ENCODE peak calls at places on chromosome 10, in seven cellular contexts. X is GM20000; H is stimulated activated CD4-positive, alpha-beta T cell treated with anti-CD3 and anti-CD28 coated beads, Interleukin-12 subunit alpha, Interleukin-12 subunit beta, amount 100 ng/mL, for 48 hours; N is NCI-H82; Q is A172; K is osteoblast; T is neural progenitor cell. C is an unnamed sample.

GRCh38 chr10:104450954-104451353 is 97.3 kb downstream of the CFAP58 start:
- DNase-seq in T (no peak), N (no peak), H (no peak), Q (no peak), X (no peak), K (no peak), C (no peak)

GRCh38 chr10:101839421-101840063 is 4.1 kb downstream of the KCNIP2 start:
- DNase-seq in T (peak), H (peak), K (peak), X (peak), Q (no peak), N (peak), C (no peak)

GRCh38 chr10:16777473-16778370 is 39.5 kb downstream of the RSU1 start:
- DNase-seq in T (peak), Q (peak), H (no peak), X (peak), N (peak), K (peak), C (peak)

GRCh38 chr10:23037561-23037960 is 57.8 kb upstream of the MSRB2 start:
- DNase-seq in N (no peak), K (no peak), T (peak), H (no peak), Q (no peak), X (no peak), C (no peak)

GRCh38 chr10:6737758-6738463 is 157.8 kb upstream of the PRKCQ start:
- DNase-seq in N (no peak), X (no peak), Q (peak), T (no peak), H (no peak), K (no peak), C (peak)

GRCh38 chr10:49187950-49188761 is at the start of gene TMEM273:
- DNase-seq in K (no peak), N (no peak), T (peak), Q (no peak), H (no peak), X (peak), C (no peak)

GRCh38 chr10:50613150-50613549 is 10.6 kb downstream of the SGMS1 start:
- DNase-seq in N (no peak), T (no peak), H (no peak), X (peak), K (no peak), Q (no peak), C (no peak)

GRCh38 chr10:4488924-4489323 is 337.1 kb upstream of the AKR1E2 start:
- DNase-seq in K (no peak), X (no peak), H (no peak), T (no peak), Q (no peak), N (no peak), C (no peak)

GRCh38 chr10:70578371-70578947 is 24.1 kb downstream of the PRF1 start:
- DNase-seq in T (no peak), H (peak), N (no peak), X (peak), Q (peak), K (peak), C (peak)

GRCh38 chr10:70190581-70190980 is 20.3 kb upstream of the SAR1A start:
- DNase-seq in X (no peak), K (peak), N (no peak), Q (no peak), T (no peak), H (no peak), C (no peak)

GRCh38 chr10:30988831-30989458 is 42.7 kb downstream of the ZNF438 start:
- DNase-seq in T (no peak), X (no peak), N (no peak), K (no peak), Q (no peak), H (no peak), C (no peak)

GRCh38 chr10:102141583-102142107 is 8.8 kb downstream of the PPRC1 start:
- DNase-seq in H (no peak), T (no peak), Q (no peak), N (no peak), K (peak), X (no peak), C (no peak)

GRCh38 chr10:49105076-49105475 is 10.2 kb downstream of the VSTM4 start:
- DNase-seq in K (no peak), Q (no peak), X (no peak), N (no peak), T (no peak), H (no peak), C (no peak)

GRCh38 chr10:124701881-124702656 is 42.1 kb downstream of the FAM53B start:
- DNase-seq in T (no peak), X (no peak), Q (no peak), N (no peak), K (peak), H (no peak), C (no peak)

GRCh38 chr10:6204341-6205191 is 1.8 kb downstream of the PFKFB3 start:
- DNase-seq in H (no peak), Q (peak), X (peak), K (peak), N (peak), T (peak), C (peak)

GRCh38 chr10:69318997-69319727 is 40.9 kb downstream of the HK1 start:
- DNase-seq in Q (peak), K (peak), X (peak), H (peak), T (peak), N (peak), C (peak)

GRCh38 chr10:24806262-24806661 is 82.6 kb upstream of the ARHGAP21 start:
- DNase-seq in K (no peak), N (no peak), Q (no peak), H (no peak), T (no peak), X (no peak), C (no peak)

GRCh38 chr10:95429639-95430038 is 131.5 kb downstream of the SORBS1 start:
- DNase-seq in T (no peak), N (no peak), Q (no peak), X (no peak), H (no peak), K (no peak), C (no peak)

GRCh38 chr10:3068968-3069737 is 1.8 kb downstream of the PFKP start:
- DNase-seq in N (peak), K (peak), X (peak), T (peak), H (no peak), Q (no peak), C (no peak)

GRCh38 chr10:92420554-92421275 is 129.7 kb downstream of the MARCHF5 start:
- DNase-seq in K (peak), Q (no peak), T (peak), H (no peak), N (no peak), X (no peak), C (no peak)

GRCh38 chr10:110336111-110336721 is 31.5 kb upstream of the SMNDC1 start:
- DNase-seq in H (no peak), Q (peak), N (peak), T (peak), K (peak), X (no peak), C (peak)

GRCh38 chr10:95327367-95327766 is 36.6 kb upstream of the PDLIM1 start:
- DNase-seq in X (no peak), T (peak), H (no peak), Q (peak), N (peak), K (no peak), C (peak)

GRCh38 chr10:129728246-129728820 is 235.7 kb downstream of the EBF3 start:
- DNase-seq in K (peak), N (no peak), Q (no peak), H (no peak), X (no peak), T (no peak), C (no peak)

GRCh38 chr10:127702201-127702600 is 34.8 kb upstream of the FOXI2 start:
- DNase-seq in X (no peak), N (peak), Q (no peak), T (no peak), H (no peak), K (no peak), C (no peak)

GRCh38 chr10:23139677-23140076 is 44.3 kb downstream of the MSRB2 start:
- DNase-seq in K (no peak), N (no peak), H (no peak), T (no peak), X (no peak), Q (no peak), C (no peak)

GRCh38 chr10:25175527-25176420 is 973 bp downstream of the GPR158 start:
- DNase-seq in N (peak), T (peak), K (peak), X (no peak), H (no peak), Q (no peak), C (no peak)